ENCODE peak calls at places on chromosomes 3 and 15, in seven cellular contexts. A is T-helper 2 cell; L is NCI-H2107; K is germinal center; J is nephron progenitor cell; Q is stimulated activated CD4-positive, alpha-beta T cell treated with anti-CD3 and anti-CD28 coated beads, TNF-alpha, amount 100 ng/mL, for 4 hours; H is bronchial epithelial cell. S is an unnamed sample.

GRCh38 chr15:87733005-87733404 is 523.5 kb downstream of the NTRK3 start:
- DNase-seq in A (no peak), L (no peak), K (no peak), J (peak; percentile 17), Q (no peak), H (no peak), S (no peak)

GRCh38 chr15:71468715-71469114 is 341.6 kb upstream of the NR2E3 start:
- DNase-seq in A (no peak), L (no peak), K (no peak), J (no peak), Q (no peak), H (no peak), S (no peak)

GRCh38 chr3:108131105-108131794 is 40.4 kb upstream of the CD47 start:
- DNase-seq in A (no peak), L (no peak), K (no peak), J (no peak), Q (no peak), H (peak; percentile 99), S (no peak)

GRCh38 chr3:140023616-140024530 is 88.9 kb downstream of the CLSTN2 start:
- DNase-seq in A (no peak), L (peak; percentile 37), K (no peak), J (no peak), Q (no peak), H (no peak), S (no peak)

GRCh38 chr15:37740623-37741141 is 193.8 kb upstream of the TMCO5A start:
- DNase-seq in A (no peak), L (no peak), K (no peak), J (no peak), Q (no peak), H (no peak), S (no peak)

GRCh38 chr3:66075281-66075680 is 36.6 kb upstream of the MAGI1 start:
- DNase-seq in A (no peak), L (no peak), K (no peak), J (no peak), Q (no peak), H (peak; percentile 75), S (no peak)

GRCh38 chr3:129837057-129837631 is 56.4 kb downstream of the TMCC1 start:
- DNase-seq in A (no peak), L (no peak), K (no peak), J (no peak), Q (no peak), H (no peak), S (no peak)

GRCh38 chr3:105397974-105398373 is 31.3 kb downstream of the ALCAM start:
- DNase-seq in A (no peak), L (no peak), K (no peak), J (no peak), Q (no peak), H (no peak), S (no peak)

GRCh38 chr3:98770261-98771039 is 7.3 kb downstream of the ST3GAL6 start:
- DNase-seq in A (no peak), L (peak; percentile 65), K (no peak), J (no peak), Q (no peak), H (no peak), S (no peak)

S was measured in NCI-H510A.